ENCODE peak calls at places on chromosomes 3 and 15, in ten cellular contexts. G is esophagus muscularis mucosa; Y is GM13976; M is NCI-H1092; V is brain microvascular endothelial cell; Z is substantia nigra; K is A549; T is AG08396; O is naive thymus-derived CD8-positive, alpha-beta T cell; U is activated T-helper 9 cell treated with anti-CD3 and anti-CD28 coated beads, Interleukin-2, amount 50 U/mL, for 16 hours. L is an unnamed sample.

GRCh38 chr3:185527364-185527763 is 25.0 kb downstream of the LIPH start:
- DNase-seq in M (no peak), K (peak), U (no peak), G (no peak), V (no peak), Y (no peak), Z (no peak), O (no peak), T (no peak), L (no peak)

GRCh38 chr3:52394751-52395502 is 50.0 kb downstream of the SEMA3G start:
- DNase-seq in Y (no peak), G (no peak), O (no peak), M (no peak), Z (no peak), V (no peak), U (no peak), K (no peak), T (no peak), L (no peak)

GRCh38 chr3:130950124-130950523 is 56.2 kb downstream of the ATP2C1 start:
- DNase-seq in T (no peak), V (no peak), K (no peak), Z (no peak), U (no peak), O (no peak), G (no peak), M (no peak), Y (no peak), L (no peak)

GRCh38 chr3:9222956-9223639 is 26.3 kb downstream of the SRGAP3 start:
- DNase-seq in U (no peak), M (no peak), G (no peak), K (no peak), Y (no peak), O (no peak), Z (no peak), V (no peak), T (no peak), L (no peak)

GRCh38 chr3:52023860-52024764 is 28.4 kb upstream of the RPL29 start:
- DNase-seq in Z (no peak), U (no peak), G (no peak), T (no peak), Y (peak), O (no peak), M (no peak), K (no peak), V (no peak), L (no peak)

GRCh38 chr15:31347981-31348803 is 21.6 kb downstream of the KLF13 start:
- DNase-seq in O (no peak), G (no peak), T (no peak), M (no peak), U (no peak), Y (no peak), Z (no peak), K (no peak), V (no peak), L (no peak)

GRCh38 chr3:184496933-184497332 is 64.7 kb upstream of the EPHB3 start:
- DNase-seq in V (no peak), T (no peak), U (no peak), K (no peak), O (no peak), M (no peak), Z (no peak), Y (no peak), G (no peak), L (no peak)

GRCh38 chr3:30743086-30743619 is 136.8 kb downstream of the TGFBR2 start:
- DNase-seq in K (no peak), Z (no peak), U (no peak), V (no peak), M (no peak), G (no peak), Y (no peak), O (no peak), T (no peak), L (no peak)

GRCh38 chr15:96893159-96893906 is 562.8 kb downstream of the NR2F2 start:
- DNase-seq in V (peak), M (no peak), K (peak), T (peak), G (no peak), U (no peak), Z (peak), Y (no peak), O (no peak), L (no peak)

GRCh38 chr15:68298882-68299381 is 21.4 kb downstream of the FEM1B start:
- DNase-seq in V (no peak), T (no peak), U (no peak), M (no peak), K (no peak), O (peak), Y (peak), G (no peak), Z (no peak), L (no peak)

GRCh38 chr3:101320475-101320874 is at the start of gene IMPG2:
- DNase-seq in M (no peak), G (no peak), Z (no peak), O (no peak), Y (no peak), T (no peak), K (no peak), U (no peak), V (no peak), L (no peak)

GRCh38 chr3:149688122-149688757 is 30.4 kb upstream of the WWTR1 start:
- DNase-seq in Y (no peak), T (no peak), G (no peak), M (no peak), O (no peak), K (no peak), Z (no peak), V (no peak), U (no peak), L (no peak)

GRCh38 chr3:127092368-127092767 is 100.6 kb upstream of the PRR23E start:
- DNase-seq in T (no peak), M (no peak), O (no peak), V (no peak), K (no peak), U (no peak), G (no peak), Z (no peak), Y (no peak), L (no peak)

GRCh38 chr15:98433302-98433701 is 215.0 kb upstream of the IGF1R start:
- DNase-seq in T (no peak), Y (no peak), G (no peak), V (no peak), Z (no peak), U (no peak), M (no peak), K (no peak), O (no peak), L (no peak)